ENCODE peak calls at places on chromosomes 5 and 9, in seven cellular contexts. B, M, H, A, J, T and L are unnamed samples.

GRCh38 chr9:79817469-79818004 is 245.8 kb downstream of the TLE4 start:
- DNase-seq in B (no peak), M (no peak), H (no peak), A (no peak), J (no peak), T (no peak), L (no peak)

GRCh38 chr9:37301369-37302172 is 120.9 kb upstream of the GRHPR start:
- DNase-seq in B (no peak), M (no peak), H (no peak), A (no peak), J (no peak), T (no peak), L (no peak)

GRCh38 chr5:159456722-159457462 is 126.6 kb upstream of the IL12B start:
- DNase-seq in B (peak), M (no peak), H (no peak), A (no peak), J (peak), T (no peak), L (no peak)

GRCh38 chr9:98118640-98119601 is at the start of gene TRIM14:
- DNase-seq in B (peak), M (peak), H (peak), A (no peak), J (peak), T (peak), L (peak)

GRCh38 chr5:163384669-163385068 is 52.7 kb upstream of the CCNG1 start:
- DNase-seq in B (no peak), M (no peak), H (no peak), A (no peak), J (no peak), T (no peak), L (no peak)

GRCh38 chr5:165108809-165109208 is 1603.4 kb downstream of the MAT2B start:
- DNase-seq in B (no peak), M (no peak), H (no peak), A (no peak), J (no peak), T (no peak), L (no peak)

GRCh38 chr9:122186777-122187176 is 27.1 kb downstream of the MORN5 start:
- DNase-seq in B (no peak), M (no peak), H (no peak), A (no peak), J (no peak), T (no peak), L (no peak)

GRCh38 chr9:34254966-34255825 is 73.9 kb downstream of the KIF24 start:
- DNase-seq in B (no peak), M (no peak), H (peak), A (no peak), J (no peak), T (no peak), L (no peak)

GRCh38 chr9:29211003-29211584 is 1637.8 kb upstream of the C9orf72 start:
- DNase-seq in B (no peak), M (no peak), H (peak), A (no peak), J (no peak), T (no peak), L (no peak)

GRCh38 chr9:122382901-122383850 is 12.4 kb downstream of the PTGS1 start:
- DNase-seq in B (no peak), M (no peak), H (no peak), A (peak), J (peak), T (no peak), L (no peak)

GRCh38 chr9:80285325-80285724 is 713.6 kb downstream of the TLE4 start:
- DNase-seq in B (no peak), M (no peak), H (no peak), A (peak), J (peak), T (no peak), L (no peak)

GRCh38 chr5:127038550-127038949 is 8.2 kb upstream of the MARCHF3 start:
- DNase-seq in B (no peak), M (no peak), H (no peak), A (no peak), J (no peak), T (no peak), L (no peak)

GRCh38 chr5:150895431-150896428 is 9.1 kb downstream of the ZNF300 start:
- DNase-seq in B (no peak), M (no peak), H (no peak), A (no peak), J (no peak), T (no peak), L (no peak)

GRCh38 chr5:133969654-133970324 is 1.4 kb upstream of the C5orf15 start:
- DNase-seq in B (no peak), M (no peak), H (no peak), A (no peak), J (no peak), T (no peak), L (no peak)

GRCh38 chr5:173198049-173198448 is 37.0 kb downstream of the NKX2-5 start:
- DNase-seq in B (no peak), M (no peak), H (no peak), A (no peak), J (no peak), T (no peak), L (no peak)

GRCh38 chr5:40578501-40579451 is 100.9 kb upstream of the PTGER4 start:
- DNase-seq in B (no peak), M (no peak), H (no peak), A (peak), J (peak), T (no peak), L (no peak)

GRCh38 chr5:143172736-143173135 is 230.8 kb downstream of the NR3C1 start:
- DNase-seq in B (no peak), M (no peak), H (no peak), A (no peak), J (no peak), T (no peak), L (no peak)

GRCh38 chr5:74028976-74029375 is 403.0 kb downstream of the ARHGEF28 start:
- DNase-seq in B (no peak), M (no peak), H (no peak), A (no peak), J (no peak), T (no peak), L (no peak)

GRCh38 chr9:73444821-73445220 is 293.2 kb downstream of the ANXA1 start:
- DNase-seq in B (no peak), M (no peak), H (no peak), A (no peak), J (no peak), T (no peak), L (no peak)